ENCODE peak calls at places on chromosomes 16 and 17, in five cellular contexts. W is HS-5; Q is kidney tubule cell; P is C1 segment of cervical spinal cord; M is stimulated activated CD4-positive, alpha-beta T cell treated with anti-CD3 and anti-CD28 coated beads, Interleukin-15, amount 100 ng/mL, for 24 hours. J is an unnamed sample.

GRCh38 chr16:26071383-26071782 is 379.6 kb downstream of the HS3ST4 start:
- DNase-seq in W (no peak), Q (no peak), P (no peak), M (no peak), J (no peak)

GRCh38 chr17:7042507-7043194 is 1.2 kb downstream of the SLC16A11 start:
- DNase-seq in W (no peak), Q (no peak), P (peak), M (peak), J (no peak)

GRCh38 chr17:75487351-75488070 is 27.8 kb downstream of the CASKIN2 start:
- DNase-seq in W (no peak), Q (no peak), P (peak), M (peak), J (no peak)

GRCh38 chr16:53090591-53091507 is 36.1 kb downstream of the CHD9 start:
- DNase-seq in W (no peak), Q (peak), P (peak), M (peak), J (peak)

GRCh38 chr16:20799599-20799998 is 6.7 kb downstream of the ERI2 start:
- DNase-seq in W (no peak), Q (peak), P (peak), M (no peak), J (no peak)

GRCh38 chr17:79230576-79230975 is 156.0 kb downstream of the ENGASE start:
- DNase-seq in W (no peak), Q (no peak), P (peak), M (no peak), J (no peak)

GRCh38 chr17:1222321-1222720 is 42.5 kb upstream of the ABR start:
- DNase-seq in W (no peak), Q (peak), P (no peak), M (no peak), J (no peak)

GRCh38 chr16:27441276-27441675 is 39.3 kb downstream of the IL21R start:
- DNase-seq in W (no peak), Q (no peak), P (no peak), M (no peak), J (no peak)

GRCh38 chr17:10744509-10745000 is 14.7 kb upstream of the TMEM220 start:
- DNase-seq in W (no peak), Q (no peak), P (no peak), M (no peak), J (no peak)

GRCh38 chr17:72592242-72592966 is 471.6 kb downstream of the SOX9 start:
- DNase-seq in W (no peak), Q (peak), P (peak), M (peak), J (no peak)

GRCh38 chr16:68737046-68737729 is at the start of gene CDH1:
- DNase-seq in W (no peak), Q (peak), P (no peak), M (peak), J (no peak)

GRCh38 chr17:83073389-83074063 is 5.9 kb upstream of the METRNL start:
- DNase-seq in W (no peak), Q (peak), P (no peak), M (no peak), J (no peak)

GRCh38 chr16:7209598-7209997 is 123.0 kb upstream of the RBFOX1 start:
- DNase-seq in W (no peak), Q (no peak), P (no peak), M (no peak), J (no peak)

GRCh38 chr16:2925951-2926659 is 14.4 kb downstream of the FLYWCH1 start:
- DNase-seq in W (no peak), Q (no peak), P (no peak), M (no peak), J (no peak)

GRCh38 chr17:1783271-1783670 is 21.4 kb downstream of the SERPINF1 start:
- DNase-seq in W (no peak), Q (peak), P (no peak), M (no peak), J (no peak)

GRCh38 chr16:67029249-67030096 is 524 bp downstream of the CBFB start:
- DNase-seq in W (no peak), Q (peak), P (peak), M (peak), J (no peak)

GRCh38 chr16:59397638-59398037 is 663.5 kb upstream of the GOT2 start:
- DNase-seq in W (no peak), Q (no peak), P (no peak), M (no peak), J (no peak)

GRCh38 chr17:62705781-62706597 is 78.5 kb downstream of the MRC2 start:
- DNase-seq in W (no peak), Q (peak), P (no peak), M (no peak), J (no peak)

GRCh38 chr16:49755291-49755611 is 100.7 kb downstream of the ZNF423 start:
- DNase-seq in W (no peak), Q (peak), P (no peak), M (no peak), J (no peak)

GRCh38 chr17:81030726-81031570 is 4.0 kb upstream of the BAIAP2 start:
- DNase-seq in W (no peak), Q (peak), P (no peak), M (no peak), J (no peak)

GRCh38 chr17:64741038-64741641 is 79.0 kb upstream of the SMURF2 start:
- DNase-seq in W (no peak), Q (peak), P (no peak), M (no peak), J (no peak)

GRCh38 chr17:67606471-67606870 is 111.3 kb upstream of the NOL11 start:
- DNase-seq in W (no peak), Q (no peak), P (no peak), M (no peak), J (no peak)

GRCh38 chr17:75639771-75640555 is 6.7 kb downstream of the SMIM5 start:
- DNase-seq in W (no peak), Q (peak), P (no peak), M (no peak), J (no peak)

GRCh38 chr16:14186007-14186953 is 115.2 kb downstream of the MRTFB start:
- DNase-seq in W (no peak), Q (peak), P (no peak), M (no peak), J (no peak)

GRCh38 chr16:69404275-69404805 is 18.5 kb upstream of the TERF2 start:
- DNase-seq in W (no peak), Q (peak), P (no peak), M (no peak), J (no peak)

GRCh38 chr16:79395631-79396030 is 204.9 kb downstream of the MAF start:
- DNase-seq in W (no peak), Q (no peak), P (no peak), M (no peak), J (no peak)

GRCh38 chr17:49491370-49491769 is 3.7 kb upstream of the NGFR start:
- DNase-seq in W (no peak), Q (no peak), P (no peak), M (no peak), J (no peak)

GRCh38 chr17:28973414-28973813 is 22.1 kb upstream of the PHF12 start:
- DNase-seq in W (no peak), Q (no peak), P (no peak), M (no peak), J (no peak)

GRCh38 chr16:54974391-54974790 is 43.7 kb downstream of the IRX5 start:
- DNase-seq in W (no peak), Q (no peak), P (no peak), M (no peak), J (no peak)

GRCh38 chr17:8119575-8120519 is 1.5 kb upstream of the ALOXE3 start:
- DNase-seq in W (peak), Q (peak), P (peak), M (peak), J (no peak)

GRCh38 chr16:59878999-59879398 is 1144.9 kb upstream of the GOT2 start:
- DNase-seq in W (no peak), Q (peak), P (no peak), M (no peak), J (no peak)

GRCh38 chr16:54473201-54473993 is 186.8 kb upstream of the IRX3 start:
- DNase-seq in W (no peak), Q (no peak), P (no peak), M (no peak), J (no peak)

GRCh38 chr17:40097087-40097486 is 3.3 kb downstream of the NR1D1 start:
- DNase-seq in W (no peak), Q (no peak), P (no peak), M (no peak), J (no peak)

GRCh38 chr16:70437582-70438324 is 1.1 kb downstream of the ST3GAL2 start:
- DNase-seq in W (peak), Q (peak), P (no peak), M (peak), J (no peak)

GRCh38 chr17:81153340-81153803 is 11.9 kb upstream of the PVALEF start:
- DNase-seq in W (peak), Q (no peak), P (no peak), M (no peak), J (no peak)

GRCh38 chr17:28370035-28370743 is at the start of gene VTN:
- DNase-seq in W (no peak), Q (peak), P (no peak), M (no peak), J (no peak)

GRCh38 chr17:73976676-73977521 is 226.6 kb upstream of the RPL38 start:
- DNase-seq in W (no peak), Q (peak), P (no peak), M (no peak), J (no peak)

J was measured in esophagus squamous epithelium.